ENCODE peak calls at places on chromosomes 16 and 17, in five cellular contexts. T is upper lobe of right lung, V is A549, A is mucosa of descending colon, L is colonic mucosa. H is an unnamed sample.

GRCh38 chr17:76909971-76910760 is 42.0 kb downstream of the MGAT5B start:
- DNase-seq in L (peak), A (peak), T (peak), V (peak), H (peak)

GRCh38 chr17:80964231-80964856 is 27.3 kb upstream of the CHMP6 start:
- DNase-seq in T (no peak), L (no peak), A (no peak), V (no peak), H (no peak)

GRCh38 chr16:59593256-59593655 is 859.1 kb upstream of the GOT2 start:
- DNase-seq in L (no peak), A (no peak), T (no peak), V (no peak), H (peak)

GRCh38 chr16:29763326-29763725 is 14.7 kb upstream of the ZG16 start:
- DNase-seq in L (no peak), A (no peak), T (no peak), V (no peak), H (no peak)

GRCh38 chr16:57380671-57381462 is 8.6 kb downstream of the CX3CL1 start:
- DNase-seq in T (no peak), L (no peak), A (peak), V (no peak), H (no peak)

GRCh38 chr17:81682565-81683207 is 911 bp downstream of the ARL16 start:
- DNase-seq in L (no peak), V (no peak), A (no peak), T (no peak), H (peak)

GRCh38 chr16:15949210-15950166 is at the start of gene ABCC1:
- DNase-seq in T (peak), L (peak), V (peak), A (peak), H (no peak)

GRCh38 chr16:3283525-3284447 is 495 bp downstream of the ZNF263 start:
- DNase-seq in A (peak), L (no peak), T (no peak), V (no peak), H (no peak)

GRCh38 chr17:1999557-2000251 is 25.4 kb downstream of the RTN4RL1 start:
- DNase-seq in V (no peak), T (peak), L (peak), A (peak), H (peak)

GRCh38 chr16:59698341-59698979 is 964.3 kb upstream of the GOT2 start:
- DNase-seq in A (no peak), T (no peak), L (no peak), V (no peak), H (no peak)

GRCh38 chr17:72092710-72093322 is 28.0 kb upstream of the SOX9 start:
- DNase-seq in T (no peak), L (no peak), V (no peak), A (no peak), H (no peak)

GRCh38 chr16:414395-415169 is 10.9 kb upstream of the RAB11FIP3 start:
- DNase-seq in A (no peak), V (no peak), L (no peak), T (no peak), H (no peak)

GRCh38 chr16:60346256-60346655 is 1612.1 kb upstream of the GOT2 start:
- DNase-seq in T (no peak), V (no peak), A (no peak), L (no peak), H (no peak)

GRCh38 chr16:2204727-2205103 is 539 bp upstream of the MLST8 start:
- DNase-seq in V (no peak), A (no peak), T (no peak), L (no peak), H (no peak)

GRCh38 chr16:3501783-3502400 is 1.1 kb downstream of the CLUAP1 start:
- DNase-seq in L (no peak), T (peak), V (no peak), A (no peak), H (no peak)

GRCh38 chr17:65154770-65155589 is 17.8 kb downstream of the RGS9 start:
- DNase-seq in L (no peak), V (peak), T (no peak), A (peak), H (peak)

GRCh38 chr17:75749545-75750389 is 15.2 kb downstream of the GALK1 start:
- DNase-seq in A (peak), T (peak), L (peak), V (peak), H (peak)

GRCh38 chr16:24013733-24014645 is 178.2 kb downstream of the PRKCB start:
- DNase-seq in V (no peak), L (peak), A (peak), T (no peak), H (no peak)

GRCh38 chr17:44932096-44932495 is 15.5 kb downstream of the KIF18B start:
- DNase-seq in V (no peak), L (no peak), A (no peak), T (peak), H (no peak)

GRCh38 chr16:57235128-57236092 is 9.6 kb upstream of the ARL2BP start:
- DNase-seq in T (no peak), L (no peak), V (no peak), A (no peak), H (peak)

GRCh38 chr17:60887607-60888028 is 210.0 kb downstream of the BCAS3 start:
- DNase-seq in L (no peak), T (no peak), V (no peak), A (no peak), H (no peak)

GRCh38 chr16:66832661-66833305 is 2.0 kb upstream of the NAE1 start:
- DNase-seq in A (no peak), T (no peak), V (no peak), L (no peak), H (peak)

GRCh38 chr16:9846362-9847099 is 335.7 kb downstream of the GRIN2A start:
- DNase-seq in V (no peak), L (no peak), A (no peak), T (no peak), H (peak)

GRCh38 chr17:57593739-57594462 is 151.2 kb downstream of the CCDC182 start:
- DNase-seq in L (no peak), T (peak), A (no peak), V (no peak), H (no peak)

GRCh38 chr17:16872836-16873653 is 98.9 kb downstream of the TNFRSF13B start:
- DNase-seq in T (peak), A (peak), V (peak), L (peak), H (no peak)

GRCh38 chr17:48745381-48746275 is 17.1 kb upstream of the HOXB13 start:
- DNase-seq in L (no peak), V (no peak), T (no peak), A (no peak), H (no peak)

GRCh38 chr16:66150691-66151090 is 215.8 kb upstream of the CDH5 start:
- DNase-seq in A (no peak), V (no peak), L (no peak), T (no peak), H (peak)

GRCh38 chr16:56273615-56274014 is 82.3 kb downstream of the GNAO1 start:
- DNase-seq in L (no peak), V (no peak), A (no peak), T (no peak), H (no peak)

GRCh38 chr17:41775394-41776226 is 10.9 kb downstream of the JUP start:
- DNase-seq in L (peak), A (peak), T (no peak), V (no peak), H (no peak)

GRCh38 chr17:75549246-75550138 is 24.0 kb downstream of the LLGL2 start:
- DNase-seq in A (peak), V (peak), L (peak), T (peak), H (no peak)

GRCh38 chr17:73278465-73279453 is 17.1 kb upstream of the CPSF4L start:
- DNase-seq in A (peak), V (no peak), T (no peak), L (peak), H (peak)

GRCh38 chr17:3770471-3770870 is 30.5 kb downstream of the ITGAE start:
- DNase-seq in L (no peak), V (no peak), A (no peak), T (no peak), H (no peak)

GRCh38 chr16:23524886-23525285 is 14.6 kb upstream of the GGA2 start:
- DNase-seq in T (no peak), V (no peak), L (no peak), A (no peak), H (no peak)

GRCh38 chr16:87930456-87930855 is 5.9 kb downstream of the CA5A start:
- DNase-seq in V (no peak), L (no peak), T (no peak), A (no peak), H (no peak)

GRCh38 chr16:81204794-81205680 is 33.5 kb upstream of the BCO1 start:
- DNase-seq in V (peak), L (peak), A (peak), T (no peak), H (peak)

GRCh38 chr16:379183-379960 is 2.4 kb downstream of the PGAP6 start:
- DNase-seq in V (no peak), L (peak), A (peak), T (peak), H (no peak)

GRCh38 chr17:17757391-17757791 is 76.1 kb downstream of the RAI1 start:
- DNase-seq in V (no peak), A (no peak), L (no peak), T (no peak), H (no peak)

GRCh38 chr17:40560592-40561293 is 4.5 kb downstream of the CCR7 start:
- DNase-seq in V (no peak), L (peak), T (peak), A (peak), H (no peak)

GRCh38 chr17:10034719-10035475 is 129.8 kb upstream of the RCVRN start:
- DNase-seq in T (no peak), V (no peak), A (no peak), L (no peak), H (no peak)
- H3K4me3 ChIP-seq in T (peak), V (no peak), A (no peak), L (no peak), H (no peak)

DNA sequence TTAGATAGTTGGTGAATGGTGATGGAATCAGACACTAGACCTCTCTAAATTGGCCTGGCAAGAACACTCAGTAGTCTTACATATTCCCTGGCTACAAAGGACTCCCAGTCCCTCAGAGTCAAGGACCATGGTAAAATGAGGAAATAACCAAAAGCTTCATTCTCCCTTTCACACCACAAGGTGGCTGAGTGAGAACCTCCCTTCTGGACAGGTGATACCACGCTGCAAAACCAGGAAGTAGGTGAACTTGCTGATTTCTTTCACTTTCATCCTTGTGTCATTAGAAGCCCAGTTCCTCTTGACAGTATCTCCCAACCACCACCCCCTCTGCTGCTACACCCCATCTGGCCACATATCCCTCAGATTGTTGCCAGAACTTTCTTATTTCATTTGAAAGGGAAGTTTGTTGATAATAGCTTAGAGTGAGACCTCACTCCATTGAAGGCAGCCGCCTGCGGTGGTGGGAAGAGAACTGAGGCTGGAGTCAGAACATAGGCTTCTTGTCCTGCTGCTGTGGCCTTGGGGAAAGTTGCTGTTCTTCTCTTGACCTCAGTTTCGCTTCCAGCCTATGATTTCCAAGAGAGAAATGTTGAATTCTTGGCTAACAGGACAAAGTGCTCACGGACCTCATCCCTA is 290.6 kb upstream of the CCL2 start:
- DNase-seq in A (peak), T (no peak), L (peak), V (no peak), H (no peak)
- TF ChIP-seq CTCF in A (peak), T (peak), L (no peak), V (no peak), H (no peak)

DNA sequence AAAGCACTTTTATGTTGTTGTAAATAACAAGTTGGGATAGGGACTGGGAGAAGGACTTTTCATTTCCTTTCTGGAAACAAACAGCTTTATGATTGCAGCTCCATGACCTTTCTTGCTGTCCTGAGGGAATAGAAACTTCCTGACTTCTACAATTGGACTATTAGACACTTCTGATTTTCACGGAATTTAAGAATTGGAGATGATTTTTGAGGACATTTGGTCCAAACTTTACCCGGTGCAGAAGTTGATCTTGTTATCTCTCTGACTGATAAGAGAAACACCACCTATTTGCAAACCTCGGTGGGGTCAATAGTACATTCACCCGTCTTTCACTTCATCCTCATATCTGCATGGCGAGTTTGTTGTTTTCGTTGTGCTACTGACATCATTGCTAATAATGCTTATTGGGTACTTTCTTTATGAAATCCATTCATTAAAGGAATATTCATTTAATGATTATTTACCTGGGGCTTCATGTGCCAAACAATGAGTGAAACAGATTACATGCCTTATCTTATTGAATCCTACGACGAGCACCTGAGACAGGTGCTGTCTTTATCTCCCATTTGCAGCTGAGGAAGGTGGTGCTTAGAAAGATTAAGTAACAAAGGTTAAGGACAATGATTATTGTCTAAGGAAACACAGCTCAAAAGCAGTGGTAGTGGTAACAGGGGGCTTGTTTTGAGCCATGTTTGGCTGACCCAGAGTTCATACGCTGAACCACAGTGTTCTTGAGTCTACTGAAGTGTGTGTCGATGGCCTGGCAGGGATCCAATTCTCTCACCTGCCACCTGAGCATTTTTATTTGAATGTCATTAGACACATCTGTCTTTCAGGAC is 176.9 kb upstream of the FAM20A start:
- DNase-seq in A (peak), L (peak), V (no peak), T (no peak), H (no peak)
- H3K4me3 ChIP-seq in A (no peak), L (no peak), V (no peak), T (no peak), H (no peak)

DNA sequence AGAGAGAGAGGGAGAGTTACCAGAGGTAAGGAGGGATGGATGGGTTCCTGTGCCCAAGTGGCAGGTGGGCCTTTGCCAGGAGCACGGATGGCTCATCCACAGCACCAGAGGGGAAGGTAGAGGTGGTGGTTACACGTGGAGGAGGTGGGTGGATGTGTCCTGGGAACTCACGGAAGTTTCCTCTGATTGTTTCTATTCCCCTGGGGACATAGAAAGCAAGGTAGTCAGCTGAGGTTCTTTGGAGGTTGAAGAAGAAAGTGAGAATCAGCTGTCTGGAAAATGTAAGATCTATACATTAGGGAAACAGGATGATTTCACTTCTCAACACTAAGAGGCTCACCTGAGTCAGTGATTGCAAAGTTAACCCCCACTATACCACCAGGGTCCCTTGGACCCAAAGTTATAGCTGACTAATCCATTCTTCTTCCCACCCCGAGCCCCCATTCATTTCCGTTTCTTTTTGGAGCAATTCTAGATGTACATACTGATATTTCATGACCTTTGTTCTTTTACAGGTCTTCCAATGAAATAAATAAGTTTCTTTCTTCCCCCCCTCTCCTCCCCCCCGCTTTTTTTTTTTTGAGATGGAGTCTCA is 27.5 kb upstream of the ARL4D start:
- DNase-seq in V (no peak), A (no peak), T (no peak), L (no peak), H (no peak)
- TF ChIP-seq CTCF in V (no peak), A (no peak), T (no peak), L (no peak), H (no peak)

DNA sequence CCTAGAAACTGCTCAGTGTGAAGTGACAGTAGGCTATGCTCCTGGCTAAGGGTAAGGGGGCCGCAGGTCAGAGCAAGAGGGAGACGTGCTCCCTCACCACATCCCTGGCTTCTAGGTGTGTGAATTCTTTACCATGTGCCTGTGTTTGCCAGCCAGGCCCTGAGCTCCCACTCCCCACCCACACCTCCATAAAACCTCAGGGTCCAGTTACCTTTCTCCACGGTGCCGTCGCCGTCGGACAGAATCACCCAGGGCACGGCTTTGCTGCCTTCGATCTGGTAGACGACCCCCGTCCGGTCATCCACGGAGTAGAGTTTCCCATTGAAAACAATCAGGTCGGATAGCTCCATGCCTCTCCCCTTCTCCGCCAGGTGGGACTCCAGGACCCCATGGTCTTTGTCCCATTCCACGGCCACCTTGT is 12.8 kb downstream of the CANT1 start:
- DNase-seq in A (peak), L (peak), T (no peak), V (no peak), H (no peak)
- H3K4me3 ChIP-seq in A (no peak), L (no peak), T (no peak), V (no peak), H (no peak)

GRCh38 chr16:5062790-5063765 is 2.7 kb downstream of the C16orf89 start:
- DNase-seq in L (no peak), A (peak), T (peak), V (no peak), H (no peak)
- TF ChIP-seq CTCF in L (no peak), A (no peak), T (no peak), V (no peak), H (no peak)

GRCh38 chr17:42853004-42853403 is 2.0 kb downstream of the AOC3 start:
- DNase-seq in A (no peak), V (no peak), T (peak), L (no peak), H (no peak)
- H3K4me3 ChIP-seq in A (no peak), V (no peak), T (peak), L (peak), H (no peak)

DNA sequence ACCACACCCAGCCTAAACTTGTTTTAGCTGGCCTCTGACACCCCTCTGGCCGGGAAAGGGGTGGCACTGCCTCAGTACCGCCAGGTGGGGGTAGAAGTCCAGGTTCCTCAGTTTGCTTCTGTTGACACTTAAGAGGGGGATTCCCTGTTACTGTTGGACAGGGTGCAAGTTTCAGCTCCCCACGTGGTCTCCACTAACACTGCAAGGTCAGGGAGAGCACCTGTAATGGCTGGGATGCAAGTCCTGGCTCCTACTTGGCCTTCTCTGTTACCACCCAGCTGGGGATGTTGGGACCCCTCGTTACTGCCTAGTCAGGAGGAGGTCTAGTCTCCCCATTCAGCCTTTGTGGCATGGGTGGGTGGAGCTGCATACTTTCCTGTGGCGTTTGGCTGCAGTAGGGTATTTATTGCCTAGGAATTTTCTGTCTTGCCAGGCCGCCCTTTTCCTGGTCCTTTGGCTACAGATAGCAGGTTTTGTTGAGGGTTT is 10.6 kb upstream of the MFAP4 start:
- DNase-seq in T (no peak), A (peak), V (no peak), L (peak), H (no peak)
- TF ChIP-seq CTCF in T (no peak), A (no peak), V (no peak), L (no peak), H (no peak)

GRCh38 chr17:20074001-20074400 is 64.8 kb downstream of the SPECC1 start:
- DNase-seq in L (no peak), A (no peak), V (no peak), T (no peak), H (no peak)
- H3K4me3 ChIP-seq in L (no peak), A (no peak), V (no peak), T (peak), H (no peak)

H was measured in fibroblast of the aortic adventitia.